ENCODE peak calls at places on chromosomes 2 and 18, in five cellular contexts. H is brain microvascular endothelial cell, S is cardiac fibroblast, C is stomach, L is dorsolateral prefrontal cortex. O is an unnamed sample.

GRCh38 chr2:120769076-120769786 is 33.6 kb downstream of the GLI2 start:
- DNase-seq in H (no peak), S (no peak), C (no peak), L (no peak), O (no peak)

GRCh38 chr2:112010751-112011150 is 44.3 kb upstream of the TMEM87B start:
- DNase-seq in H (no peak), S (no peak), C (no peak), L (no peak), O (peak)

GRCh38 chr18:13382683-13382989 is 164.1 kb downstream of the LDLRAD4 start:
- DNase-seq in H (no peak), S (no peak), C (no peak), L (no peak), O (no peak)

GRCh38 chr2:172896541-172897144 is 161.0 kb downstream of the RAPGEF4 start:
- DNase-seq in H (no peak), S (no peak), C (no peak), L (no peak), O (no peak)

GRCh38 chr2:75076088-75076487 is 117.6 kb downstream of the POLE4 start:
- DNase-seq in H (no peak), S (no peak), C (no peak), L (no peak), O (no peak)

GRCh38 chr2:11512431-11512830 is 21.4 kb upstream of the GREB1 start:
- DNase-seq in H (no peak), S (no peak), C (no peak), L (no peak), O (no peak)

GRCh38 chr18:77013777-77014525 is 118.6 kb downstream of the MBP start:
- DNase-seq in H (no peak), S (peak), C (no peak), L (peak), O (no peak)

GRCh38 chr18:46502444-46502843 is 154.6 kb downstream of the LOXHD1 start:
- DNase-seq in H (no peak), S (peak), C (no peak), L (no peak), O (no peak)

GRCh38 chr18:68778280-68778875 is 19.5 kb upstream of the CCDC102B start:
- DNase-seq in H (no peak), S (no peak), C (no peak), L (no peak), O (no peak)

GRCh38 chr2:141068053-141068682 is 1062.6 kb downstream of the LRP1B start:
- DNase-seq in H (no peak), S (no peak), C (no peak), L (no peak), O (no peak)

GRCh38 chr2:96501471-96501874 is 3.7 kb downstream of the NEURL3 start:
- DNase-seq in H (no peak), S (no peak), C (no peak), L (no peak), O (no peak)

GRCh38 chr2:152587187-152587947 is 129.9 kb downstream of the PRPF40A start:
- DNase-seq in H (no peak), S (no peak), C (no peak), L (no peak), O (peak)

GRCh38 chr18:2442726-2443275 is 128.5 kb downstream of the METTL4 start:
- DNase-seq in H (no peak), S (no peak), C (no peak), L (no peak), O (peak)

GRCh38 chr2:194723446-194723845 is 933.6 kb upstream of the SLC39A10 start:
- DNase-seq in H (no peak), S (no peak), C (no peak), L (no peak), O (no peak)

GRCh38 chr2:75513616-75514170 is 47.0 kb downstream of the EVA1A start:
- DNase-seq in H (no peak), S (peak), C (no peak), L (no peak), O (peak)

GRCh38 chr18:69044215-69044614 is 246.3 kb downstream of the CCDC102B start:
- DNase-seq in H (no peak), S (no peak), C (no peak), L (no peak), O (no peak)

GRCh38 chr2:76073992-76074604 is 363.4 kb upstream of the GCFC2 start:
- DNase-seq in H (no peak), S (no peak), C (no peak), L (no peak), O (no peak)

GRCh38 chr18:50628543-50628905 is 68.6 kb downstream of the MAPK4 start:
- DNase-seq in H (no peak), S (no peak), C (no peak), L (no peak), O (no peak)

GRCh38 chr2:15614545-15615309 is 23.1 kb downstream of the DDX1 start:
- DNase-seq in H (no peak), S (no peak), C (no peak), L (no peak), O (no peak)

GRCh38 chr18:21459706-21460286 is 140.7 kb downstream of the ESCO1 start:
- DNase-seq in H (no peak), S (no peak), C (no peak), L (no peak), O (no peak)

GRCh38 chr18:45774065-45774521 is 50.1 kb downstream of the SLC14A1 start:
- DNase-seq in H (peak), S (peak), C (no peak), L (no peak), O (peak)

GRCh38 chr2:74756356-74756890 is 77.5 kb upstream of the HK2 start:
- DNase-seq in H (no peak), S (no peak), C (no peak), L (no peak), O (no peak)

GRCh38 chr2:212958757-212959295 is 192.6 kb downstream of the IKZF2 start:
- DNase-seq in H (peak), S (peak), C (no peak), L (no peak), O (peak)

GRCh38 chr18:33630476-33630875 is 52.5 kb downstream of the ASXL3 start:
- DNase-seq in H (no peak), S (no peak), C (no peak), L (no peak), O (no peak)

GRCh38 chr18:8932866-8933265 is 169.6 kb upstream of the NDUFV2 start:
- DNase-seq in H (no peak), S (no peak), C (no peak), L (no peak), O (peak)

GRCh38 chr2:219630770-219631405 is 3.5 kb downstream of the SLC4A3 start:
- DNase-seq in H (no peak), S (no peak), C (no peak), L (no peak), O (no peak)

GRCh38 chr2:44462934-44463849 is 101.4 kb downstream of the CAMKMT start:
- DNase-seq in H (no peak), S (no peak), C (no peak), L (no peak), O (no peak)

GRCh38 chr18:75276813-75277628 is 66.4 kb downstream of the TSHZ1 start:
- DNase-seq in H (peak), S (no peak), C (no peak), L (no peak), O (peak)

GRCh38 chr2:164896634-164897033 is 55.0 kb upstream of the COBLL1 start:
- DNase-seq in H (peak), S (peak), C (no peak), L (no peak), O (peak)

GRCh38 chr2:123015186-123015585 is 1009.9 kb upstream of the CNTNAP5 start:
- DNase-seq in H (no peak), S (no peak), C (no peak), L (no peak), O (no peak)

GRCh38 chr2:44974064-44974715 is 32.7 kb downstream of the SIX3 start:
- DNase-seq in H (peak), S (peak), C (no peak), L (no peak), O (peak)

GRCh38 chr2:137050949-137051348 is 285.6 kb downstream of the THSD7B start:
- DNase-seq in H (no peak), S (no peak), C (no peak), L (no peak), O (peak)

GRCh38 chr2:200705305-200705985 is 106.3 kb upstream of the BZW1 start:
- DNase-seq in H (peak), S (peak), C (no peak), L (no peak), O (no peak)

DNA sequence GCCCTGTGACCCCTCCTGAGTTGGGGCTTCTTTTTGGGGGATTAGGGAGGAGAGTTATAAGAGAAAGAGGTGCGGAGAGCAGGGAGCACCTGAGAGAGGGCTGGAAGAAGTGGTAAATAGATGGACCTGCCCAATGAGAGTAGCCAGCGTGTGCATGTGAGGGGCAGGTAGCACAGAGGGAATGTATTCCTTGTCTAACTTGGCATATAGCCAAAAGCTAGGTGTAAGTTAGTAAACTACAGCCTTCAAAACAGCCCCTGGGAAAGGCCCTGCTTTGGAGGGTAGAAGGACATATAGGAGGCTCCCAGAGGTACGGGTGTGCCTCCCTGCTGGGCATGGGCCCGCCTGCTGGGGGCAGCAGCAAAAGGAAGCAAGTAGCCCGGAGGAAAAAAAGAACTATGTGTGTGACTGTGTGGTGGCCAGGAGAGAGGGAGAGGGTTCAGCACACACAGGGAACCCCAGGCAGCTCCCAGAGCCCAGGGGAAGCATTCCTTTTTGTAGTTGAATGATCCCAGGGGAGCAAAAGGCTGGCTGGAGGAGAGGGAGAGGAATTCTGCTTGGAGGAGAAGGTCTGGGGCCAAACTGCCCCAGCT is 48.0 kb downstream of the TCF7L1 start:
- DNase-seq in H (no peak), S (no peak), C (no peak), L (no peak), O (no peak)
- TF ChIP-seq CTCF in H (peak), S (peak), C (no peak), L (no peak), O (no peak)

GRCh38 chr18:74147491-74147778 is 199 bp downstream of the FBXO15 start:
- DNase-seq in H (no peak), S (no peak), C (no peak), L (no peak), O (no peak)
- TF ChIP-seq CTCF in H (no peak), S (no peak), C (no peak), L (no peak), O (no peak)

GRCh38 chr2:85888020-85888744 is 608 bp downstream of the ST3GAL5 start:
- DNase-seq in H (no peak), S (no peak), C (no peak), L (peak), O (no peak)

GRCh38 chr2:85888745-85889647 is at the start of gene ST3GAL5:
- DNase-seq in H (peak), S (peak), C (peak), L (peak), O (peak)

GRCh38 chr2:85886141-85886540 is 2.6 kb downstream of the ST3GAL5 start:
- DNase-seq in H (no peak), S (no peak), C (no peak), L (no peak), O (no peak)

GRCh38 chr2:85886585-85886984 is 2.2 kb downstream of the ST3GAL5 start:
- DNase-seq in H (peak), S (peak), C (no peak), L (peak), O (peak)

GRCh38 chr2:85887566-85888019 is 1.2 kb downstream of the ST3GAL5 start:
- DNase-seq in H (no peak), S (no peak), C (peak), L (peak), O (peak)
- TF ChIP-seq CTCF in H (no peak), S (peak), C (no peak), L (peak), O (peak)

DNA sequence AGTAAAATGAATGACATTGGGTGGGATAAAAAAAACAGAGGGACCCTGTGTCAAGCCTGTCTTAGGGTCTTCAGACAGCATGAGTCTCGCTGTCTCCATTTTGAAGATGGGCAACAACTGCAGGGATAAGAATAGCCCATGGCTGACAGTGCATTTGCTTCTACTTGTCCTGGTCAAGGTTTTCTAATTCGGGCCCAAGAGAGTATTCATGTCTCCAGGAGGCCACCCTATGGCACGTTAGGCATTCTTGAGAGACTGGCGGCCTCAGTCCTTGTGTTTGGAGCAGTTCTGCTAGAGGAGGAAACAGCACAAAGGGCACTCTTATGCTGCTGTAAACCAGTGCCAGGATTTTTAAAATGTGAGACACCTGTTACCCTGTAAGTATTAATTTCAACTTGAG is 9.5 kb upstream of the MYL1 start:
- DNase-seq in H (no peak), S (no peak), C (no peak), L (no peak), O (no peak)
- TF ChIP-seq CTCF in H (no peak), S (no peak), C (no peak), L (no peak), O (no peak)

DNA sequence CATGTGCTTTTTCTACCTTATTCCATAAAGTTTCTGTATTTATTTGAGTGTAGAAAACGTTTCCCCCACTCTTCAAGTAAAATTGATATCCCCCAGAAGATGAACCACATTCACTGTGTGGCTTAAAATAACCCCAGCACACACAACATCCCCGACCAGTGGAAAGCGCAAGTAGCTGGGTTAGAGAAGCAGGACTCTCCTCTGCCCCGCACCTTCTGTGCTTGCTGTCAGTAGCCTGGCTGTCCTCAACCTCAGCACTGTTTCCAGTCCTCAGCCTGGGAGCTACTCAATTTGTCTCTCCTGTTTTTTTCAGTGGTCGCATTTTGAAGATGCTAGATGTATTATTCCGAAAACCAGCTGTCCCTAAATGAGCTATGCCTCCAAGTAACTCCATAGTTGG is 18.0 kb upstream of the ST8SIA3 start:
- DNase-seq in H (no peak), S (no peak), C (no peak), L (no peak), O (no peak)
- TF ChIP-seq CTCF in H (no peak), S (no peak), C (no peak), L (no peak), O (no peak)

GRCh38 chr2:238174291-238174690 is 15.5 kb downstream of the ERFE start:
- DNase-seq in H (no peak), S (no peak), C (no peak), L (no peak), O (no peak)

GRCh38 chr2:238174701-238175100 is 15.9 kb downstream of the ERFE start:
- DNase-seq in H (no peak), S (no peak), C (no peak), L (no peak), O (peak)

GRCh38 chr2:238173692-238174091 is 14.9 kb downstream of the ERFE start:
- DNase-seq in H (no peak), S (no peak), C (no peak), L (no peak), O (no peak)

GRCh38 chr2:238180554-238180953 is 21.8 kb downstream of the ERFE start:
- DNase-seq in H (no peak), S (no peak), C (no peak), L (no peak), O (no peak)

DNA sequence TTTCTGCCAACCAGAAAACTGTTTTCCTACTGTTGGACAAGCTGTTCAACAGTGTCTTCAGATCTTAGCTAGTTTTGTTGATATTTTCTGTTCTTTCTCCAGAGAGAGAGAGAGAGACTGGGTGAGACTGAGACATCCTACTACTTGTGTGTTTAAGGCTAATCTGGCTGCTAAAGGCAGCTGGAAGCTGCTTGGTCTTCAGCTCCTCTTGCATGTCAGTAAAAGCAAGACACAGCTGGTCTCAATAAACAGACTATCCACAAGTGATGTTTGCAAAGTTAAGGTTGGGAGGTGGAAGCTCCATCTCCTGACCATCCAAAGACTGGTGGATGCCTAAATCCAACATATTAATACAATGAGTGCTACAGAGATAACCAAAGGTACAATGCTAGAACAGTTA is 17.8 kb downstream of the ERFE start:
- DNase-seq in H (no peak), S (no peak), C (no peak), L (no peak), O (no peak)
- TF ChIP-seq CTCF in H (no peak), S (no peak), C (no peak), L (no peak), O (no peak)

O was measured in bronchial epithelial cell.